ENCODE peak calls at places on chromosomes 5 and 9, in eight cellular contexts. One of them, this sample, is unnamed.
A peak's percentile ranks its signal among the peaks of the same experiment; 100 is the strongest.

GRCh38 chr5:51302358-51302757 is 80.9 kb upstream of the ISL1 start:
- DNase-seq in stomach: no peak
- DNase-seq in substantia nigra: no peak
- DNase-seq in naive thymus-derived CD4-positive, alpha-beta T cell: no peak
- DNase-seq in K562: no peak
- DNase-seq in body of pancreas: no peak
- DNase-seq in CD8-positive, alpha-beta memory T cell: no peak
- DNase-seq in sigmoid colon: no peak
- DNase-seq in this sample: no peak

GRCh38 chr5:88862547-88863175 is 20.3 kb downstream of the MEF2C start:
- DNase-seq in stomach: no peak
- DNase-seq in substantia nigra: no peak
- DNase-seq in naive thymus-derived CD4-positive, alpha-beta T cell: no peak
- DNase-seq in K562: no peak
- DNase-seq in body of pancreas: no peak
- DNase-seq in CD8-positive, alpha-beta memory T cell: no peak
- DNase-seq in sigmoid colon: no peak
- DNase-seq in this sample: no peak

GRCh38 chr9:134358026-134358967 is 32.0 kb downstream of the RXRA start:
- DNase-seq in stomach: peak; percentile 62
- DNase-seq in substantia nigra: no peak
- DNase-seq in naive thymus-derived CD4-positive, alpha-beta T cell: no peak
- DNase-seq in K562: no peak
- DNase-seq in body of pancreas: peak; percentile 51
- DNase-seq in CD8-positive, alpha-beta memory T cell: no peak
- DNase-seq in sigmoid colon: peak; percentile 87
- DNase-seq in this sample: no peak

GRCh38 chr9:136928591-136928990 is 15.9 kb downstream of the FBXW5 start:
- DNase-seq in stomach: no peak
- DNase-seq in substantia nigra: no peak
- DNase-seq in naive thymus-derived CD4-positive, alpha-beta T cell: no peak
- DNase-seq in K562: no peak
- DNase-seq in body of pancreas: no peak
- DNase-seq in CD8-positive, alpha-beta memory T cell: no peak
- DNase-seq in sigmoid colon: no peak
- DNase-seq in this sample: no peak

GRCh38 chr5:149297340-149298023 is 25.8 kb downstream of the AFAP1L1 start:
- DNase-seq in stomach: no peak
- DNase-seq in substantia nigra: no peak
- DNase-seq in naive thymus-derived CD4-positive, alpha-beta T cell: no peak
- DNase-seq in K562: no peak
- DNase-seq in body of pancreas: no peak
- DNase-seq in CD8-positive, alpha-beta memory T cell: no peak
- DNase-seq in sigmoid colon: no peak
- DNase-seq in this sample: no peak

GRCh38 chr5:181246276-181247050 is 2.8 kb upstream of the RACK1 start:
- DNase-seq in stomach: peak; percentile 91
- DNase-seq in substantia nigra: no peak
- DNase-seq in naive thymus-derived CD4-positive, alpha-beta T cell: peak; percentile 89
- DNase-seq in K562: peak; percentile 94
- DNase-seq in body of pancreas: peak; percentile 90
- DNase-seq in CD8-positive, alpha-beta memory T cell: peak; percentile 71
- DNase-seq in sigmoid colon: peak; percentile 96
- DNase-seq in this sample: no peak

GRCh38 chr5:29697786-29698414 is 1495.6 kb upstream of the CDH6 start:
- DNase-seq in stomach: no peak
- DNase-seq in substantia nigra: no peak
- DNase-seq in naive thymus-derived CD4-positive, alpha-beta T cell: no peak
- DNase-seq in K562: peak; percentile 12
- DNase-seq in body of pancreas: no peak
- DNase-seq in CD8-positive, alpha-beta memory T cell: no peak
- DNase-seq in sigmoid colon: no peak
- DNase-seq in this sample: peak; percentile 7

GRCh38 chr5:95565280-95565920 is 10.5 kb downstream of the ARSK start:
- DNase-seq in stomach: no peak
- DNase-seq in substantia nigra: no peak
- DNase-seq in naive thymus-derived CD4-positive, alpha-beta T cell: no peak
- DNase-seq in K562: no peak
- DNase-seq in body of pancreas: no peak
- DNase-seq in CD8-positive, alpha-beta memory T cell: no peak
- DNase-seq in sigmoid colon: no peak
- DNase-seq in this sample: no peak

GRCh38 chr5:157464518-157465171 is 4.6 kb downstream of the NIPAL4 start:
- DNase-seq in stomach: peak; percentile 35
- DNase-seq in substantia nigra: no peak
- DNase-seq in naive thymus-derived CD4-positive, alpha-beta T cell: peak; percentile 56
- DNase-seq in K562: peak; percentile 48
- DNase-seq in body of pancreas: no peak
- DNase-seq in CD8-positive, alpha-beta memory T cell: no peak
- DNase-seq in sigmoid colon: peak; percentile 83
- DNase-seq in this sample: no peak

GRCh38 chr5:102627311-102627710 is 127.8 kb upstream of the PAM start:
- DNase-seq in stomach: no peak
- DNase-seq in substantia nigra: no peak
- DNase-seq in naive thymus-derived CD4-positive, alpha-beta T cell: no peak
- DNase-seq in K562: no peak
- DNase-seq in body of pancreas: no peak
- DNase-seq in CD8-positive, alpha-beta memory T cell: no peak
- DNase-seq in sigmoid colon: no peak
- DNase-seq in this sample: no peak

GRCh38 chr5:80957031-80957761 is 3.0 kb upstream of the RASGRF2 start:
- DNase-seq in stomach: no peak
- DNase-seq in substantia nigra: no peak
- DNase-seq in naive thymus-derived CD4-positive, alpha-beta T cell: no peak
- DNase-seq in K562: no peak
- DNase-seq in body of pancreas: no peak
- DNase-seq in CD8-positive, alpha-beta memory T cell: no peak
- DNase-seq in sigmoid colon: no peak
- DNase-seq in this sample: no peak

GRCh38 chr5:64971538-64971937 is 202.8 kb downstream of the CWC27 start:
- DNase-seq in stomach: no peak
- DNase-seq in substantia nigra: no peak
- DNase-seq in naive thymus-derived CD4-positive, alpha-beta T cell: no peak
- DNase-seq in K562: no peak
- DNase-seq in body of pancreas: no peak
- DNase-seq in CD8-positive, alpha-beta memory T cell: no peak
- DNase-seq in sigmoid colon: no peak
- DNase-seq in this sample: no peak

GRCh38 chr9:20872340-20872977 is 159.0 kb downstream of the HACD4 start:
- DNase-seq in stomach: no peak
- DNase-seq in substantia nigra: no peak
- DNase-seq in naive thymus-derived CD4-positive, alpha-beta T cell: no peak
- DNase-seq in K562: no peak
- DNase-seq in body of pancreas: no peak
- DNase-seq in CD8-positive, alpha-beta memory T cell: no peak
- DNase-seq in sigmoid colon: no peak
- DNase-seq in this sample: no peak
- H3K27ac ChIP-seq in stomach: no peak overlapping the region
- H3K27ac ChIP-seq in substantia nigra: no peak overlapping the region
- H3K27ac ChIP-seq in naive thymus-derived CD4-positive, alpha-beta T cell: no peak overlapping the region
- H3K27ac ChIP-seq in K562: no peak overlapping the region
- H3K27ac ChIP-seq in body of pancreas: no peak overlapping the region
- H3K27ac ChIP-seq in CD8-positive, alpha-beta memory T cell: no peak overlapping the region
- H3K27ac ChIP-seq in sigmoid colon: no peak overlapping the region
- H3K27ac ChIP-seq in this sample: no peak overlapping the region

GRCh38 chr5:1542011-1542410 is 18.3 kb upstream of the LPCAT1 start:
- DNase-seq in stomach: no peak
- DNase-seq in substantia nigra: no peak
- DNase-seq in naive thymus-derived CD4-positive, alpha-beta T cell: no peak
- DNase-seq in K562: no peak
- DNase-seq in body of pancreas: no peak
- DNase-seq in CD8-positive, alpha-beta memory T cell: no peak
- DNase-seq in sigmoid colon: peak; percentile 58
- DNase-seq in this sample: no peak
- H3K27ac ChIP-seq in stomach: peak overlapping the region; percentile 38
- H3K27ac ChIP-seq in substantia nigra: no peak overlapping the region
- H3K27ac ChIP-seq in naive thymus-derived CD4-positive, alpha-beta T cell: no peak overlapping the region
- H3K27ac ChIP-seq in K562: no peak overlapping the region
- H3K27ac ChIP-seq in body of pancreas: no peak overlapping the region
- H3K27ac ChIP-seq in CD8-positive, alpha-beta memory T cell: no peak overlapping the region
- H3K27ac ChIP-seq in sigmoid colon: no peak overlapping the region
- H3K27ac ChIP-seq in this sample: no peak overlapping the region

GRCh38 chr5:120994112-120994511 is 530.0 kb downstream of the PRR16 start:
- DNase-seq in stomach: no peak
- DNase-seq in substantia nigra: no peak
- DNase-seq in naive thymus-derived CD4-positive, alpha-beta T cell: no peak
- DNase-seq in K562: no peak
- DNase-seq in body of pancreas: no peak
- DNase-seq in CD8-positive, alpha-beta memory T cell: no peak
- DNase-seq in sigmoid colon: no peak
- DNase-seq in this sample: no peak
- H3K27ac ChIP-seq in stomach: no peak overlapping the region
- H3K27ac ChIP-seq in substantia nigra: no peak overlapping the region
- H3K27ac ChIP-seq in naive thymus-derived CD4-positive, alpha-beta T cell: no peak overlapping the region
- H3K27ac ChIP-seq in K562: no peak overlapping the region
- H3K27ac ChIP-seq in body of pancreas: no peak overlapping the region
- H3K27ac ChIP-seq in CD8-positive, alpha-beta memory T cell: no peak overlapping the region
- H3K27ac ChIP-seq in sigmoid colon: no peak overlapping the region
- H3K27ac ChIP-seq in this sample: no peak overlapping the region

DNA sequence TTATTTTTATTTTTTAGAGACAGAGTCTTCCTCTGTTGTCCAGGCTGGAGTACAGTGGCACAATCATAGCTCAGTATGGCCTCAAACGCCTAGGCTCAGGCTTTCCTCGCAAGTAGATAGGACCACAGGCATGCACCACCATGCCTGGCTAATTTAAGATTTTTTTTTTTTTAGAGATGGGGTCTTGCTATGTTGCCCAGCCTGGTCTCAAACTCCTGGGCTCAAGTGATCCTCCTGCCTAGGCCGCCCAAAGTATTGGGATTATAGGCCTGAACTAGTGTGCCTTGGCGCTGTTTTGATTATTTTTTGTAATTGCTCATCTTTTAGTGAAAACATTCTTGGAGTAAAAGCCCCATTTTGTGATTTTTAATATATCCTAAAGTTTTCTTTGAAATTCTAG is 5.4 kb downstream of the YTHDC2 start:
- DNase-seq in stomach: no peak
- DNase-seq in substantia nigra: no peak
- DNase-seq in naive thymus-derived CD4-positive, alpha-beta T cell: no peak
- DNase-seq in K562: no peak
- DNase-seq in body of pancreas: no peak
- DNase-seq in CD8-positive, alpha-beta memory T cell: no peak
- DNase-seq in sigmoid colon: no peak
- DNase-seq in this sample: no peak
- H3K27ac ChIP-seq in stomach: no peak overlapping the region
- H3K27ac ChIP-seq in substantia nigra: no peak overlapping the region
- H3K27ac ChIP-seq in naive thymus-derived CD4-positive, alpha-beta T cell: no peak overlapping the region
- H3K27ac ChIP-seq in K562: no peak overlapping the region
- H3K27ac ChIP-seq in body of pancreas: no peak overlapping the region
- H3K27ac ChIP-seq in CD8-positive, alpha-beta memory T cell: no peak overlapping the region
- H3K27ac ChIP-seq in sigmoid colon: no peak overlapping the region
- H3K27ac ChIP-seq in this sample: no peak overlapping the region

DNA sequence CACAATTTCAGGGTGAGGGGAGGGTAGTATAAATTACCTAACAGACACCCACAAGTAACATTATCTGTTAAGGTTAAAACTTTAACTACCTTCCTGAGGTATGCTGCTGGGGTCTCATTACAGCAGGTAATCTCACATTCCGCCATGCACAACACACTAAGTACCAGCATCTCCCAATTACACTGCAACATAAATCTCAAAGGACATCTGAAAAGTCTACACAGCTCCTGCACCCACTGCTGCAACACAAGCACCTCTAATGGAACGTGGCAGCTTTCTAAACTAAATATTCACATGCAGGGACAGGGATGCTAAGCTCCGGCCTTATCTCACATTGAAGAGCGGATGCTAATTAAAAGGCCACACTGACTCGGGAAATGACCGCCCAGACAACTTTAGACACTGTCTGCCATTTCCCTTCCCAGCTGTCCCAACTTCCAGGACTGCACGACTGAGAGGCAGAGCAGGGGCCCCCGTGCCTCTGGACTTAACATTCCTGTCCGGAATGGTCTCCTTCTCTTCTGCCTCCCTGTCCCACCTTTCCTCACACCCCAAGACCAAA is 45.9 kb downstream of the PSMB7 start:
- DNase-seq in stomach: no peak
- DNase-seq in substantia nigra: no peak
- DNase-seq in naive thymus-derived CD4-positive, alpha-beta T cell: no peak
- DNase-seq in K562: no peak
- DNase-seq in body of pancreas: no peak
- DNase-seq in CD8-positive, alpha-beta memory T cell: no peak
- DNase-seq in sigmoid colon: no peak
- DNase-seq in this sample: no peak
- H3K27ac ChIP-seq in stomach: no peak overlapping the region
- H3K27ac ChIP-seq in substantia nigra: no peak overlapping the region
- H3K27ac ChIP-seq in naive thymus-derived CD4-positive, alpha-beta T cell: no peak overlapping the region
- H3K27ac ChIP-seq in K562: no peak overlapping the region
- H3K27ac ChIP-seq in body of pancreas: no peak overlapping the region
- H3K27ac ChIP-seq in CD8-positive, alpha-beta memory T cell: no peak overlapping the region
- H3K27ac ChIP-seq in sigmoid colon: no peak overlapping the region
- H3K27ac ChIP-seq in this sample: no peak overlapping the region

GRCh38 chr5:115098041-115098702 is 71.5 kb downstream of the TRIM36 start:
- DNase-seq in stomach: no peak
- DNase-seq in substantia nigra: no peak
- DNase-seq in naive thymus-derived CD4-positive, alpha-beta T cell: no peak
- DNase-seq in K562: peak; percentile 56
- DNase-seq in body of pancreas: peak; percentile 19
- DNase-seq in CD8-positive, alpha-beta memory T cell: no peak
- DNase-seq in sigmoid colon: no peak
- DNase-seq in this sample: peak; percentile 28

GRCh38 chr5:115096034-115096769 is 73.5 kb downstream of the TRIM36 start:
- DNase-seq in stomach: no peak
- DNase-seq in substantia nigra: no peak
- DNase-seq in naive thymus-derived CD4-positive, alpha-beta T cell: no peak
- DNase-seq in K562: no peak
- DNase-seq in body of pancreas: no peak
- DNase-seq in CD8-positive, alpha-beta memory T cell: no peak
- DNase-seq in sigmoid colon: no peak
- DNase-seq in this sample: no peak

GRCh38 chr5:115097236-115097635 is 72.5 kb downstream of the TRIM36 start:
- DNase-seq in stomach: no peak
- DNase-seq in substantia nigra: no peak
- DNase-seq in naive thymus-derived CD4-positive, alpha-beta T cell: no peak
- DNase-seq in K562: no peak
- DNase-seq in body of pancreas: no peak
- DNase-seq in CD8-positive, alpha-beta memory T cell: no peak
- DNase-seq in sigmoid colon: no peak
- DNase-seq in this sample: no peak

GRCh38 chr5:115100556-115100955 is 69.2 kb downstream of the TRIM36 start:
- DNase-seq in stomach: no peak
- DNase-seq in substantia nigra: no peak
- DNase-seq in naive thymus-derived CD4-positive, alpha-beta T cell: no peak
- DNase-seq in K562: no peak
- DNase-seq in body of pancreas: no peak
- DNase-seq in CD8-positive, alpha-beta memory T cell: no peak
- DNase-seq in sigmoid colon: no peak
- DNase-seq in this sample: no peak
- H3K27ac ChIP-seq in stomach: no peak overlapping the region
- H3K27ac ChIP-seq in substantia nigra: no peak overlapping the region
- H3K27ac ChIP-seq in naive thymus-derived CD4-positive, alpha-beta T cell: no peak overlapping the region
- H3K27ac ChIP-seq in K562: no peak overlapping the region
- H3K27ac ChIP-seq in body of pancreas: no peak overlapping the region
- H3K27ac ChIP-seq in CD8-positive, alpha-beta memory T cell: no peak overlapping the region
- H3K27ac ChIP-seq in sigmoid colon: no peak overlapping the region
- H3K27ac ChIP-seq in this sample: no peak overlapping the region

This sample was measured in Panc1.